ENCODE peak calls at places on chromosomes 13 and 19, in eight cellular contexts. S, Q, O, U, Z, T, I and L are unnamed samples.
A peak's percentile ranks its signal among the peaks of the same experiment; 100 is the strongest.

GRCh38 chr19:5046339-5047039 is 77.6 kb downstream of the KDM4B start:
- DNase-seq in S (peak; percentile 40), Q (no peak), O (no peak), U (no peak), Z (peak; percentile 60), T (peak; percentile 76), I (no peak), L (peak; percentile 59)

GRCh38 chr19:40650749-40651305 is 39.6 kb downstream of the NUMBL start:
- DNase-seq in S (peak; percentile 74), Q (no peak), O (no peak), U (no peak), Z (peak; percentile 31), T (peak; percentile 98), I (no peak), L (peak; percentile 37)

GRCh38 chr13:28161370-28161769 is 23.0 kb downstream of the PAN3 start:
- DNase-seq in S (peak; percentile 36), Q (no peak), O (no peak), U (peak; percentile 38), Z (peak; percentile 68), T (peak; percentile 30), I (no peak), L (peak; percentile 36)

GRCh38 chr13:30477346-30478235 is 11.9 kb upstream of the HMGB1 start:
- DNase-seq in S (no peak), Q (no peak), O (peak; percentile 63), U (peak; percentile 67), Z (no peak), T (no peak), I (no peak), L (no peak)

GRCh38 chr13:35923347-35923746 is 207.8 kb downstream of the DCLK1 start:
- DNase-seq in S (peak; percentile 68), Q (no peak), O (no peak), U (no peak), Z (peak; percentile 63), T (peak; percentile 37), I (no peak), L (peak; percentile 19)

GRCh38 chr13:107192289-107192688 is 624.4 kb upstream of the ARGLU1 start:
- DNase-seq in S (peak; percentile 43), Q (no peak), O (no peak), U (no peak), Z (no peak), T (no peak), I (no peak), L (no peak)

GRCh38 chr13:79782541-79783216 is 301.7 kb downstream of the NDFIP2 start:
- DNase-seq in S (peak; percentile 77), Q (no peak), O (no peak), U (peak; percentile 84), Z (peak; percentile 27), T (peak; percentile 10), I (no peak), L (peak; percentile 90)

GRCh38 chr19:17026041-17026658 is 460 bp downstream of the CPAMD8 start:
- DNase-seq in S (no peak), Q (peak; percentile 35), O (no peak), U (no peak), Z (no peak), T (no peak), I (no peak), L (no peak)

GRCh38 chr19:57815247-57816075 is 748 bp upstream of the ZNF552 start:
- DNase-seq in S (no peak), Q (no peak), O (no peak), U (no peak), Z (no peak), T (no peak), I (no peak), L (no peak)